ENCODE peak calls at places on chromosomes 4 and X, in six cellular contexts. W is stimulated activated CD4-positive, alpha-beta T cell treated with anti-CD3 and anti-CD28 coated beads, TNF-alpha, amount 100 ng/mL, for 48 hours; T is OCI-M1; U is Caco-2; A is CD4-positive, alpha-beta memory T cell; O is KBM-7. B is an unnamed sample.

GRCh38 chr4:186845137-186845842 is 121.6 kb upstream of the FAT1 start:
- DNase-seq in U (no peak), A (no peak), O (peak), W (no peak), T (peak), B (peak)

GRCh38 chr4:154618708-154619315 is 6.4 kb upstream of the FGG start:
- DNase-seq in O (peak), A (no peak), W (peak), T (peak), U (peak), B (peak)

GRCh38 chr4:1490906-1491629 is 84.8 kb upstream of the NKX1-1 start:
- DNase-seq in W (no peak), U (no peak), O (no peak), A (no peak), T (no peak), B (no peak)

GRCh38 chrX:103626855-103627254 is 1.9 kb upstream of the TCEAL1 start:
- DNase-seq in W (no peak), U (no peak), A (no peak), O (no peak), T (no peak), B (peak)

GRCh38 chr4:2077537-2078460 is 18.7 kb downstream of the NAT8L start:
- DNase-seq in U (no peak), W (no peak), O (no peak), T (no peak), A (peak), B (no peak)

GRCh38 chr4:183499389-183499788 is 5.5 kb upstream of the ING2 start:
- DNase-seq in T (no peak), W (no peak), A (no peak), O (no peak), U (no peak), B (no peak)

GRCh38 chr4:88865051-88865450 is 167.4 kb upstream of the NAP1L5 start:
- DNase-seq in W (no peak), A (no peak), T (no peak), U (no peak), O (no peak), B (peak)

GRCh38 chrX:146363919-146364318 is 445.7 kb upstream of the CXorf51B start:
- DNase-seq in T (no peak), A (no peak), W (no peak), O (no peak), U (no peak), B (no peak)

GRCh38 chr4:76867880-76868655 is 29.9 kb downstream of the SOWAHB start:
- DNase-seq in O (no peak), W (no peak), T (peak), U (peak), A (no peak), B (no peak)